ENCODE peak calls at places on chromosomes 11 and 22, in six cellular contexts. One of them, this sample, is unnamed.

GRCh38 chr22:47154621-47155081 is 392.2 kb downstream of the TBC1D22A start:
- DNase-seq in GM12891: no peak
- DNase-seq in K562: no peak
- DNase-seq in H1: no peak
- DNase-seq in GM12878: no peak
- DNase-seq in HepG2: no peak
- DNase-seq in this sample: no peak

GRCh38 chr11:73388241-73389133 is 12.3 kb downstream of the RELT start:
- DNase-seq in GM12891: no peak
- DNase-seq in K562: no peak
- DNase-seq in H1: no peak
- DNase-seq in GM12878: no peak
- DNase-seq in HepG2: no peak
- DNase-seq in this sample: no peak

GRCh38 chr11:15852179-15852578 is 504.2 kb downstream of the SOX6 start:
- DNase-seq in GM12891: no peak
- DNase-seq in K562: peak; percentile 50
- DNase-seq in H1: no peak
- DNase-seq in GM12878: no peak
- DNase-seq in HepG2: peak; percentile 13
- DNase-seq in this sample: no peak

GRCh38 chr11:113796663-113797259 is 17.2 kb downstream of the CLDN25 start:
- DNase-seq in GM12891: no peak
- DNase-seq in K562: peak; percentile 60
- DNase-seq in H1: no peak
- DNase-seq in GM12878: no peak
- DNase-seq in HepG2: peak; percentile 39
- DNase-seq in this sample: no peak

GRCh38 chr11:96102664-96103068 is 178.8 kb upstream of the MTMR2 start:
- DNase-seq in GM12891: no peak
- DNase-seq in K562: no peak
- DNase-seq in H1: no peak
- DNase-seq in GM12878: no peak
- DNase-seq in HepG2: no peak
- DNase-seq in this sample: no peak

GRCh38 chr11:2166091-2166851 is 5.3 kb upstream of the INS start:
- DNase-seq in GM12891: peak; percentile 79
- DNase-seq in K562: peak; percentile 35
- DNase-seq in H1: peak; percentile 90
- DNase-seq in GM12878: no peak
- DNase-seq in HepG2: no peak
- DNase-seq in this sample: peak; percentile 54

GRCh38 chr22:38873469-38874411 is 1.7 kb upstream of the CBX6 start:
- DNase-seq in GM12891: no peak
- DNase-seq in K562: peak; percentile 46
- DNase-seq in H1: peak; percentile 40
- DNase-seq in GM12878: peak; percentile 59
- DNase-seq in HepG2: no peak
- DNase-seq in this sample: no peak

GRCh38 chr22:49948958-49949913 is 11.3 kb upstream of the PIM3 start:
- DNase-seq in GM12891: no peak
- DNase-seq in K562: no peak
- DNase-seq in H1: no peak
- DNase-seq in GM12878: no peak
- DNase-seq in HepG2: peak; percentile 84
- DNase-seq in this sample: no peak

GRCh38 chr11:93908689-93909088 is 58.3 kb upstream of the VSTM5 start:
- DNase-seq in GM12891: no peak
- DNase-seq in K562: no peak
- DNase-seq in H1: no peak
- DNase-seq in GM12878: no peak
- DNase-seq in HepG2: no peak
- DNase-seq in this sample: no peak

GRCh38 chr11:63492441-63492840 is 1.5 kb upstream of the PLAAT5 start:
- DNase-seq in GM12891: no peak
- DNase-seq in K562: no peak
- DNase-seq in H1: no peak
- DNase-seq in GM12878: no peak
- DNase-seq in HepG2: no peak
- DNase-seq in this sample: no peak

GRCh38 chr11:130203766-130204702 is 44.5 kb downstream of the ST14 start:
- DNase-seq in GM12891: no peak
- DNase-seq in K562: no peak
- DNase-seq in H1: no peak
- DNase-seq in GM12878: no peak
- DNase-seq in HepG2: no peak
- DNase-seq in this sample: no peak

GRCh38 chr11:73384871-73385692 is 8.9 kb downstream of the RELT start:
- DNase-seq in GM12891: peak; percentile 82
- DNase-seq in K562: peak; percentile 71
- DNase-seq in H1: no peak
- DNase-seq in GM12878: peak; percentile 69
- DNase-seq in HepG2: no peak
- DNase-seq in this sample: peak; percentile 84

GRCh38 chr22:22103078-22103593 is 120.5 kb upstream of the TOP3B start:
- DNase-seq in GM12891: no peak
- DNase-seq in K562: peak; percentile 86
- DNase-seq in H1: peak; percentile 78
- DNase-seq in GM12878: no peak
- DNase-seq in HepG2: no peak
- DNase-seq in this sample: no peak

GRCh38 chr11:72954860-72955259 is 140.6 kb downstream of the ATG16L2 start:
- DNase-seq in GM12891: no peak
- DNase-seq in K562: no peak
- DNase-seq in H1: no peak
- DNase-seq in GM12878: peak; percentile 41
- DNase-seq in HepG2: no peak
- DNase-seq in this sample: no peak

GRCh38 chr11:47863893-47864430 is 15.8 kb upstream of the NUP160 start:
- DNase-seq in GM12891: no peak
- DNase-seq in K562: peak; percentile 18
- DNase-seq in H1: no peak
- DNase-seq in GM12878: no peak
- DNase-seq in HepG2: no peak
- DNase-seq in this sample: no peak

GRCh38 chr22:24513706-24514240 is 18.6 kb downstream of the UPB1 start:
- DNase-seq in GM12891: no peak
- DNase-seq in K562: no peak
- DNase-seq in H1: no peak
- DNase-seq in GM12878: no peak
- DNase-seq in HepG2: no peak
- DNase-seq in this sample: no peak

GRCh38 chr11:695332-695605 is 247 bp upstream of the DEAF1 start:
- DNase-seq in GM12891: no peak
- DNase-seq in K562: no peak
- DNase-seq in H1: no peak
- DNase-seq in GM12878: no peak
- DNase-seq in HepG2: no peak
- DNase-seq in this sample: no peak

GRCh38 chr11:102046841-102047240 is 396 bp upstream of the CFAP300 start:
- DNase-seq in GM12891: no peak
- DNase-seq in K562: no peak
- DNase-seq in H1: no peak
- DNase-seq in GM12878: no peak
- DNase-seq in HepG2: no peak
- DNase-seq in this sample: no peak

GRCh38 chr11:102050927-102051575 is 3.8 kb downstream of the CFAP300 start:
- DNase-seq in GM12891: no peak
- DNase-seq in K562: no peak
- DNase-seq in H1: no peak
- DNase-seq in GM12878: no peak
- DNase-seq in HepG2: no peak
- DNase-seq in this sample: no peak

DNA sequence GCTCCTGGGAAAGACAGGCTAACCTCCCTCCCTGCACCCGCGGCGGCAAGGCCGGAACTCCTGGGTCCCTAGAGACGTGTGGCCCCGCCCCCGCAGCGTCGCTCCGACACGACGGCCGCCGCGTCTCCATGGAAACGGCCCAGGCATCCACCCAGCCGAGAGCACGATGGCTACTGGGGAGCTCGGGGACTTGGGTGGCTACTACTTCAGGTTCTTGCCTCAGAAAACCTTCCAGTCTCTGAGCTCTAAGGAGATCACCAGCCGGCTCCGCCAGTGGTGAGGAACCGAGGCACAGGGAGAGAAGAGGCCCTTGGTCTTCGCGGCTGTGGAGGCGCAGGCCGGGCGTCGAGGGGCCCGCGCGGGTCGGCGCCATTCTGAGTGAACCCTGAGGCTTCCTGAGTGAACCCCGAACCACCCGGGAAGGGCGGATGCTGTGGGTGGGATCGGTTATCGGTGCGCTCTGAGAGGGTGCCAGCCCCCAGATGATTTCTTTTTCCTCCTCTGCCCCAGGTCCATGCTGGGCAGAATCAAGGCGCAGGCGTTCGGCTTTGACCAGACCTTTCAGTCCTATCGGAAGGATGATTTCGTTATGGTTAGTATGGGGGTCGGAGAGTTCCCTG is at the start of gene CFAP300:
- DNase-seq in GM12891: peak; percentile 24
- DNase-seq in K562: peak; percentile 12
- DNase-seq in H1: peak; percentile 85
- DNase-seq in GM12878: no peak
- DNase-seq in HepG2: no peak
- DNase-seq in this sample: peak; percentile 19
- TF ChIP-seq POLR2AphosphoS5 in GM12891: no peak
- TF ChIP-seq POLR2AphosphoS5 in K562: no peak
- TF ChIP-seq POLR2AphosphoS5 in H1: no peak
- TF ChIP-seq POLR2AphosphoS5 in GM12878: no peak
- TF ChIP-seq POLR2AphosphoS5 in HepG2: no peak
- TF ChIP-seq POLR2AphosphoS5 in this sample: no peak

DNA sequence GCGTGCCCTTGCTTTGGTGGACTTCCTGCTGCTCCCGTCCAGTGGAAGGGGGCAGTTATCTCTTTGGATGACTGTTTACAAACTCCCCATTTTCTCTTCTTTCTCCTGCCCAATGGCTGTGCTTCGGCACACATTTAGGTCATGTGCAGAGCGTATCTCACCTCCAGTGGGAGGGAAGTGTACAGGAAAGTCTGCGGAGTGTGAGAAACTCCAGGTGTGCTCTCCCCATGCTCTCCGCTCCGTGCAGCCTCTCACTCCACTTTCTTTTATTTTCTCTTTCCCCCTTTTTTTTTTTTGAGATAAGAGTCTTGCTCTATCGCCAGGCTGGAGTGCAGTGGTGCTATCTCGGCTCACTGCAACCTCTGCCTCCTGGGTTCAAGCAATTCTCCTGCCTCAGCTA is 11.9 kb upstream of the TEF start:
- DNase-seq in GM12891: no peak
- DNase-seq in K562: no peak
- DNase-seq in H1: no peak
- DNase-seq in GM12878: no peak
- DNase-seq in HepG2: no peak
- DNase-seq in this sample: no peak
- TF ChIP-seq POLR2A in GM12891: no peak
- TF ChIP-seq POLR2A in K562: no peak
- TF ChIP-seq POLR2A in H1: no peak
- TF ChIP-seq POLR2A in GM12878: no peak
- TF ChIP-seq POLR2A in HepG2: no peak
- TF ChIP-seq POLR2A in this sample: no peak

GRCh38 chr11:33766085-33766484 is 8.2 kb downstream of the FBXO3 start:
- DNase-seq in GM12891: no peak
- DNase-seq in K562: no peak
- DNase-seq in H1: no peak
- DNase-seq in GM12878: no peak
- DNase-seq in HepG2: no peak
- DNase-seq in this sample: no peak
- TF ChIP-seq TAF1 in GM12891: no peak
- TF ChIP-seq TAF1 in K562: no peak
- TF ChIP-seq TAF1 in H1: no peak
- TF ChIP-seq TAF1 in GM12878: no peak
- TF ChIP-seq TAF1 in HepG2: no peak
- TF ChIP-seq TAF1 in this sample: no peak

DNA sequence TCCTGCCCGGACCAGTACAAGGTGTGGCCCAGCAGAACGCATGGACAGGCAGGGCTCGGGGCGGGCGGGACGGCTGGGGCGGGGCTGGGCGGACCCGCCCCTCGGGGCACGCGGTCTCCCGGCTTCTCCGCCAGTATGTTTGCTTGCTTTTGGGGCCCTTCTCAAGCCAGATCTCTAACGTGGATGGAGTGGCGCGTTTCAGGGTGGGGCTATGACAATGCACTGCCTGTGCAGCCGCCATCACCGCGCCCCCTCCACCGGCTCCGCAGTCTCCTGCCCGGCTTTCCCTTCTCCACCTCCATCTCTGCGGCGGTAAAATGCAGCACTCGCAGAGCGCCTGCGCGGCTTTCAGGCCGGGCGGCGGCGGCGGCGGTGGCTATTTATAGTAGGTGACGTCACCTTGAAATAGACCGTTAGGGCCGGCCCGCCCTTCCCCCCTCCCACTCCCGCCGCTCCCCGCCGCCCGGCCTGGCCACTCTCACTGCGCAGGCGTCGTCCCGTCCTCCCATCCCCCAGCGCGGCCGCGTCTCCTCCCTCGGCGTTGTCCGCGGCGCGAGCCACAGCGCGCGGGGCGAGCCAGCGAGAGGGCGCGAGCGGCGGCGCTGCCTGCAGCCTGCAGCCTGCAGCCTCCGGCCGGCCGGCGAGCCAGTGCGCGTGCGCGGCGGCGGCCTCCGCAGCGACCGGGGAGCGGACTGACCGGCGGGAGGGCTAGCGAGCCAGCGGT is at the start of gene YWHAH:
- DNase-seq in GM12891: peak; percentile 93
- DNase-seq in K562: peak; percentile 94
- DNase-seq in H1: peak; percentile 95
- DNase-seq in GM12878: peak; percentile 62
- DNase-seq in HepG2: peak; percentile 88
- DNase-seq in this sample: peak; percentile 89
- TF ChIP-seq POLR2AphosphoS5 in GM12891: peak; percentile 88
- TF ChIP-seq POLR2AphosphoS5 in K562: peak; percentile 81
- TF ChIP-seq POLR2AphosphoS5 in H1: peak; percentile 87
- TF ChIP-seq POLR2AphosphoS5 in GM12878: peak; percentile 87
- TF ChIP-seq POLR2AphosphoS5 in HepG2: peak; percentile 59
- TF ChIP-seq POLR2AphosphoS5 in this sample: peak; percentile 88

DNA sequence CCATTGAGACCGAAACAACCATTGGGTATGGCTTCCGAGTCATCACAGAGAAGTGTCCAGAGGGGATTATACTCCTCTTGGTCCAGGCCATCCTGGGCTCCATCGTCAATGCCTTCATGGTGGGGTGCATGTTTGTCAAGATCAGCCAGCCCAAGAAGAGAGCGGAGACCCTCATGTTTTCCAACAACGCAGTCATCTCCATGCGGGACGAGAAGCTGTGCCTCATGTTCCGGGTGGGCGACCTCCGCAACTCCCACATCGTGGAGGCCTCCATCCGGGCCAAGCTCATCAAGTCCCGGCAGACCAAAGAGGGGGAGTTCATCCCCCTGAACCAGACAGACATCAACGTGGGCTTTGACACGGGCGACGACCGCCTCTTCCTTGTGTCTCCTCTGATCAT is 20.5 kb downstream of the KCNJ5 start:
- DNase-seq in GM12891: no peak
- DNase-seq in K562: no peak
- DNase-seq in H1: no peak
- DNase-seq in GM12878: no peak
- DNase-seq in HepG2: no peak
- DNase-seq in this sample: no peak
- TF ChIP-seq POLR2A in GM12891: no peak
- TF ChIP-seq POLR2A in K562: no peak
- TF ChIP-seq POLR2A in H1: no peak
- TF ChIP-seq POLR2A in GM12878: no peak
- TF ChIP-seq POLR2A in HepG2: no peak
- TF ChIP-seq POLR2A in this sample: no peak

This sample was measured in GM12892.